ENCODE peak calls at places on chromosomes 3 and 15, in eight cellular contexts. H is non-pigmented ciliary epithelial cell, C is left ventricle myocardium superior, N is AML-193, A is EL, B is upper lobe of right lung, O is uterus, Q is OCI-LY7. I is an unnamed sample.

GRCh38 chr15:63923993-63924950 is 90.5 kb upstream of the HERC1 start:
- DNase-seq in O (no peak), C (no peak), Q (no peak), B (no peak), H (no peak), A (no peak), N (no peak), I (no peak)

GRCh38 chr3:60957541-60957940 is 293.7 kb downstream of the FHIT start:
- DNase-seq in B (no peak), Q (no peak), O (no peak), H (no peak), A (no peak), N (no peak), C (no peak), I (no peak)

GRCh38 chr3:72632129-72632528 is 216.1 kb downstream of the SHQ1 start:
- DNase-seq in Q (no peak), O (no peak), C (no peak), A (peak; percentile 29), N (no peak), H (no peak), B (no peak), I (no peak)

GRCh38 chr15:90033448-90033847 is 32.3 kb downstream of the ZNF710 start:
- DNase-seq in O (no peak), A (no peak), Q (no peak), H (no peak), C (no peak), N (no peak), B (peak; percentile 49), I (no peak)

GRCh38 chr15:50028323-50028722 is 90.7 kb downstream of the ATP8B4 start:
- DNase-seq in H (no peak), C (no peak), B (no peak), Q (no peak), A (no peak), N (no peak), O (no peak), I (no peak)

GRCh38 chr3:196976891-196977420 is 8.3 kb upstream of the PIGZ start:
- DNase-seq in A (no peak), C (no peak), O (no peak), Q (no peak), B (no peak), H (no peak), N (no peak), I (no peak)

GRCh38 chr15:73965094-73965729 is 26.9 kb downstream of the STOML1 start:
- DNase-seq in B (peak; percentile 58), H (no peak), C (no peak), A (no peak), Q (peak; percentile 16), O (no peak), N (no peak), I (no peak)

GRCh38 chr3:172622916-172623700 is 87.8 kb downstream of the NCEH1 start:
- DNase-seq in N (peak; percentile 61), B (no peak), H (no peak), C (no peak), Q (peak; percentile 29), O (no peak), A (peak; percentile 48), I (no peak)

GRCh38 chr3:155604967-155605366 is 139.9 kb downstream of the PLCH1 start:
- DNase-seq in Q (no peak), O (no peak), B (no peak), C (no peak), N (no peak), H (no peak), A (no peak), I (no peak)

GRCh38 chr3:25033407-25034029 is 394.5 kb upstream of the RARB start:
- DNase-seq in C (peak; percentile 47), H (no peak), Q (peak; percentile 56), O (no peak), N (peak; percentile 30), A (peak; percentile 48), B (no peak), I (no peak)

GRCh38 chr3:158916111-158916510 is 114.3 kb downstream of the MFSD1 start:
- DNase-seq in B (no peak), H (no peak), Q (no peak), O (no peak), N (no peak), A (no peak), C (no peak), I (no peak)

GRCh38 chr3:11570789-11571495 is 72.8 kb downstream of the VGLL4 start:
- DNase-seq in A (no peak), C (no peak), N (no peak), H (no peak), Q (no peak), B (no peak), O (peak; percentile 16), I (no peak)

GRCh38 chr15:59140422-59141226 is 35.7 kb downstream of the CCNB2 start:
- DNase-seq in A (no peak), H (no peak), C (no peak), B (no peak), N (no peak), Q (no peak), O (no peak), I (no peak)

GRCh38 chr15:67884514-67885225 is 44.8 kb upstream of the RNU6-1 start:
- DNase-seq in H (peak; percentile 56), Q (no peak), B (peak; percentile 94), C (peak; percentile 89), O (peak; percentile 89), A (peak; percentile 76), N (no peak), I (peak; percentile 25)

GRCh38 chr15:63870403-63871209 is 36.9 kb upstream of the HERC1 start:
- DNase-seq in B (no peak), O (no peak), A (peak; percentile 74), Q (no peak), N (peak; percentile 7), H (peak; percentile 37), C (peak; percentile 40), I (no peak)

GRCh38 chr3:126084667-126085180 is 800 bp upstream of the SLC41A3 start:
- DNase-seq in O (no peak), A (no peak), N (no peak), B (no peak), H (no peak), Q (no peak), C (no peak), I (no peak)

GRCh38 chr3:66418432-66419052 is 82.3 kb downstream of the LRIG1 start:
- DNase-seq in Q (no peak), O (no peak), A (no peak), N (no peak), B (peak; percentile 87), C (peak; percentile 73), H (no peak), I (peak; percentile 69)

GRCh38 chr15:81813215-81813614 is 232.6 kb downstream of the MEX3B start:
- DNase-seq in O (no peak), Q (no peak), N (no peak), C (no peak), H (no peak), B (no peak), A (peak; percentile 6), I (no peak)

GRCh38 chr3:115385935-115386334 is 237.4 kb upstream of the GAP43 start:
- DNase-seq in C (no peak), O (no peak), N (no peak), H (no peak), A (no peak), B (no peak), Q (no peak), I (no peak)

GRCh38 chr3:138875096-138875753 is 40.5 kb upstream of the PIK3CB start:
- DNase-seq in H (no peak), N (no peak), B (no peak), O (no peak), Q (no peak), A (no peak), C (no peak), I (no peak)

GRCh38 chr3:28667646-28668376 is 319.2 kb upstream of the AZI2 start:
- DNase-seq in H (peak; percentile 15), N (peak; percentile 39), O (peak; percentile 34), A (peak; percentile 59), B (no peak), Q (peak; percentile 60), C (peak; percentile 61), I (peak; percentile 9)

GRCh38 chr3:139326707-139327106 is 17.1 kb upstream of the MRPS22 start:
- DNase-seq in H (no peak), A (no peak), Q (no peak), C (no peak), B (no peak), N (no peak), O (no peak), I (no peak)

GRCh38 chr3:189324538-189325138 is 152.9 kb downstream of the TPRG1 start:
- DNase-seq in N (peak; percentile 99), A (peak; percentile 92), Q (peak; percentile 98), H (peak; percentile 75), B (peak; percentile 60), O (no peak), C (no peak), I (no peak)

GRCh38 chr15:99086327-99086667 is 18.6 kb upstream of the SYNM start:
- DNase-seq in Q (no peak), B (no peak), O (no peak), H (no peak), A (no peak), C (no peak), N (no peak), I (no peak)

GRCh38 chr15:51750942-51751686 is at the start of gene TMOD2:
- DNase-seq in B (peak; percentile 83), C (peak; percentile 79), N (no peak), Q (no peak), A (peak; percentile 25), H (no peak), O (peak; percentile 49), I (no peak)

GRCh38 chr3:10198226-10198625 is 33.5 kb downstream of the IRAK2 start:
- DNase-seq in C (no peak), O (no peak), B (no peak), Q (no peak), H (no peak), A (no peak), N (no peak), I (no peak)

GRCh38 chr3:187742351-187743171 is 2.7 kb downstream of the BCL6 start:
- DNase-seq in C (peak; percentile 65), A (peak; percentile 48), O (peak; percentile 72), N (peak; percentile 81), B (no peak), Q (peak; percentile 63), H (no peak), I (no peak)

I was measured in thoracic aorta.